ENCODE peak calls at places on chromosome 1, in six cellular contexts. T is A549, D is breast epithelium, E is testis, O is spleen, R is suprapubic skin. C is an unnamed sample.

GRCh38 chr1:41383094-41383852 is 22.0 kb downstream of the FOXO6 start:
- DNase-seq in O (no peak), E (no peak), T (no peak), D (no peak), R (no peak), C (no peak)

GRCh38 chr1:48916121-48917069 is 139.7 kb upstream of the BEND5 start:
- DNase-seq in T (peak; percentile 71), O (no peak), R (no peak), D (peak; percentile 28), E (peak; percentile 16), C (no peak)

GRCh38 chr1:157198619-157199420 is 60.6 kb upstream of the ETV3 start:
- DNase-seq in R (no peak), E (no peak), T (no peak), D (no peak), O (no peak), C (no peak)

GRCh38 chr1:95230768-95231191 is 3.2 kb upstream of the RWDD3 start:
- DNase-seq in O (no peak), T (no peak), E (peak; percentile 28), R (no peak), D (no peak), C (no peak)

GRCh38 chr1:244046907-244047738 is 4.0 kb upstream of the ZBTB18 start:
- DNase-seq in E (no peak), T (no peak), R (no peak), O (no peak), D (no peak), C (no peak)

GRCh38 chr1:42931108-42931539 is 27.5 kb downstream of the SLC2A1 start:
- DNase-seq in T (peak; percentile 62), O (peak; percentile 88), R (peak; percentile 59), D (no peak), E (no peak), C (peak; percentile 59)

GRCh38 chr1:98458514-98459259 is 202.8 kb upstream of the SNX7 start:
- DNase-seq in O (no peak), T (no peak), R (no peak), E (no peak), D (no peak), C (no peak)

GRCh38 chr1:50968884-50969610 is 998 bp upstream of the CDKN2C start:
- DNase-seq in T (peak; percentile 52), O (peak; percentile 92), R (peak; percentile 71), D (no peak), E (peak; percentile 59), C (peak; percentile 72)

GRCh38 chr1:202811296-202812175 is 782 bp downstream of the PCAT6 start:
- DNase-seq in O (peak; percentile 88), D (peak; percentile 21), R (peak; percentile 74), T (peak; percentile 14), E (peak; percentile 42), C (no peak)

GRCh38 chr1:163771637-163772036 is 449.9 kb downstream of the NUF2 start:
- DNase-seq in T (no peak), E (no peak), D (no peak), R (no peak), O (no peak), C (no peak)

GRCh38 chr1:229952670-229953520 is 114.1 kb upstream of the GALNT2 start:
- DNase-seq in O (no peak), T (no peak), D (no peak), E (no peak), R (no peak), C (no peak)

GRCh38 chr1:45864765-45865164 is 61.4 kb downstream of the MAST2 start:
- DNase-seq in D (no peak), O (no peak), T (no peak), E (no peak), R (no peak), C (no peak)

GRCh38 chr1:223747838-223748335 is 35.5 kb downstream of the CAPN2 start:
- DNase-seq in O (no peak), R (no peak), D (no peak), T (peak; percentile 61), E (peak; percentile 74), C (no peak)

GRCh38 chr1:79716481-79716880 is 710.0 kb upstream of the ADGRL4 start:
- DNase-seq in T (peak; percentile 4), E (no peak), D (no peak), R (no peak), O (no peak), C (no peak)

GRCh38 chr1:212500986-212501385 is 68.3 kb downstream of the NENF start:
- DNase-seq in R (no peak), O (no peak), T (no peak), D (no peak), E (no peak), C (no peak)

GRCh38 chr1:54668567-54668966 is 27.0 kb downstream of the MROH7 start:
- DNase-seq in T (no peak), D (no peak), E (no peak), R (no peak), O (no peak), C (no peak)

GRCh38 chr1:26277261-26277661 is 2.6 kb upstream of the SH3BGRL3 start:
- DNase-seq in O (no peak), E (no peak), T (no peak), D (no peak), R (no peak), C (peak; percentile 63)

GRCh38 chr1:26274801-26275425 is 5.0 kb upstream of the SH3BGRL3 start:
- DNase-seq in R (no peak), O (peak; percentile 82), E (no peak), D (no peak), T (no peak), C (no peak)

GRCh38 chr1:26276432-26276838 is 3.5 kb upstream of the SH3BGRL3 start:
- DNase-seq in E (no peak), O (peak; percentile 76), D (no peak), T (no peak), R (peak; percentile 85), C (peak; percentile 68)

GRCh38 chr1:26277719-26278118 is 2.2 kb upstream of the SH3BGRL3 start:
- DNase-seq in T (no peak), E (no peak), D (no peak), O (no peak), R (no peak), C (no peak)

DNA sequence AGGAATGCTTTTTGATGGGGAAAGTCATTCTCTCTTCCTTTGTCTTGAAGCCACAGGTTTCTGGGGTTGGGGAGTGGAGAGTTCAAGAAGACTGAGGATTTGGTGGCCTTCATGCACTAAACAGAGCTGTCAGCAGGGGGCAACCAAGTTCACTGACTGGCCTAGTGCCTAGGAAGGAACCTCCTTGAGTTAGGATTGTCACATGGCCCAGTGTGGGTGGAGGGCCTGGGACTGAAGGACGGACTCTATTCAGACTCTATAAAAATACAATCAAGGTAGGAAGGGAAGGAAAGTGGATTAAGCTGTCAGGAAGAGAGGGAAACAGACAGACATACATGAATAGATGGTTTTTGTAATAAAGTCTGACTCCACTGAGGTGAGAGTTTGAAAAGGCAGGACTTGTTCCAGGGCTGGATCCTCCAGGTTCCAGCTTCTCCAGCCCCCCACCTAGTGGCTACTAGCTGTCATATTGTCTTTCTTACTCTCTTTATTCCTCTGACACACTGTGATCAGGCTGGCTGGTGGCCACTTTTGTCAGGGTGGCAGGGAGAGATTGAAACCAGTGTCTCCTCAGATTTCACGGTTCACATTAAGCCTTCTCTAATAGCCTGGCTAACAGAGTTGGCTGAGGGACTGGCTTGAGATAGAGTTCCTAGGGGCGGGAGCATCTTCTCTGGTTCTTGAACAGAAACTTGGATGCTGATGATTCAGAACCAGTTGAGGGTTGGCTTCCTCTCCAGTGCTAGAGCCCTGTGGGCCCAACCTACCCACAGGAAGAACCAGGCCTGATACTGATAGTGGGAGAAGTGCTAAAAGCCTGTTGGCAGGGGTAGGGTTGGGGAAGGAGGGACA is 4.1 kb upstream of the SH3BGRL3 start:
- DNase-seq in E (peak; percentile 91), O (peak; percentile 88), T (peak; percentile 85), R (peak; percentile 91), D (peak; percentile 71), C (peak; percentile 88)
- TF ChIP-seq POLR2A in E (no peak), O (no peak), T (no peak), R (no peak), D (no peak), C (no peak)

DNA sequence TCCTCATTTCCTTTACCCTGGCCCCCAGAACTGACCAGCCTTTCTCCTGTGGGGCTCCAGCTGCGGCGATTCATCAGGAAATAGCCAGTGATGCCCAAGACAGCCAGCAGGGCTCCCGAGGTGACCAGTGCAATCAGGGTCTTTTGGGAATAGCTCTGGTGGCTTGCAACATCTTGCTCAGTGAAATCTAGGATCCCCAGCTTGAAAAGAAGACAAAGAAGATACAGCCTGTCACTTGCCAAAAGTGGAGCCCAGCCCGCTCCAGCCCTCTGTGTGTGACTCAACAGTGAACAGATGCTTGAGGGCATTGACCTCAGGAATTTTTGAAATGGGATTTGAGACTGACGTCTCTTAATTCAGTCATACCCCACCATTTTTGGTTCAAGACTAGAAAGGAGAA is 22.3 kb downstream of the CD34 start:
- DNase-seq in T (no peak), O (no peak), E (no peak), D (no peak), R (peak; percentile 86), C (no peak)
- H3K4me1 ChIP-seq in T (peaks cover 8% of the 10 kb centered on the region), O (peaks cover 77% of the 10 kb centered on the region), E (peaks cover 35% of the 10 kb centered on the region), D (no peaks in the 10 kb centered on the region), R (peaks cover 62% of the 10 kb centered on the region), C (peaks cover 9% of the 10 kb centered on the region)

DNA sequence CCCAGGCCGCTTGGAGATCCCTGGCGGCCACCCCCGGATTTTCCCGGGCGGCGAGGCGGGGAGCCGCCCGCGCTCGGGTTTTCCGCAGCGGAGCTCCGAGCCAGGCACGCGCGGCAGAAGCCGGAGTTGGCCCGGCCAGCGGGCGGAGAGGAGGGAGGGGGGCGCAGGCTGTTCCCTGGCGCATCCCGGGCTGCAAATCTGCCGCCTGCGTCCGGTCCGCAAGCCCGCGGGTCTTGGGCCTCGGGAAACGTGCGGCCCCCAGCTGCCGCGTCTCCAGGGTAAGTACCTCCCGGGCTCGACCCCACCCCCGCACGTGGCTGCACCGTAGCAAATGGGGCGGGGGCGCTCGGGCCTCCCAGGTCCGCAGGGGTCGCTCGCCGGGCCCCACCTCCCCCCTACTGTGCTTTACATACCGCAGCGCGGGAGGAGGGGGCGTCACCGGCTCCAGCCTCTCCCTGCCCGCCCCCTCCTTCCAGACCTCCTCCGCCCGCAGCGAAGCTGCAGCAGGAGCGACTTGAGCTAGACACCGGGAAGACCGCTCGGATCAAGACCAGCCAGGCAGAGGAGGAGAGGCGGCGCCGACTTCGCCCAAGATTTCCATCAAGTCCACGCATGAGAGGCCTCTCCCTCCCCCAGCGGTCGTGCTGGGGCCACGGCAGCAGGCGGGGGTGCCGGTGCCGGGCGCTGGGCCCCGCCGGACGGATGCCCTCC is 1.6 kb downstream of the TMEM200B start:
- DNase-seq in R (peak; percentile 73), T (no peak), D (no peak), E (peak; percentile 85), O (no peak), C (no peak)
- TF ChIP-seq POLR2A in R (no peak), T (no peak), D (no peak), E (no peak), O (no peak), C (no peak)

GRCh38 chr1:26701995-26702679 is 6.3 kb downstream of the ARID1A start:
- DNase-seq in O (no peak), E (no peak), D (no peak), T (no peak), R (no peak), C (no peak)
- H3K4me1 ChIP-seq in O (peaks cover 94% of the 10 kb centered on the region), E (peaks cover 62% of the 10 kb centered on the region), D (peaks cover 4% of the 10 kb centered on the region), T (peaks cover 84% of the 10 kb centered on the region), R (peaks cover 88% of the 10 kb centered on the region), C (no peaks in the 10 kb centered on the region)